ENCODE peak calls at places on chromosome 12, in ten cellular contexts. G, V, T, I, L, A, Z, U, B and X are unnamed samples.

GRCh38 chr12:59182191-59182590 is 261.9 kb upstream of the LRIG3 start:
- DNase-seq in G (peak; percentile 25), V (no peak), T (no peak), I (no peak), L (no peak), A (no peak), Z (no peak), U (no peak), B (no peak), X (no peak)

GRCh38 chr12:27779837-27780611 is at the start of the genes KLHL42 and MANSC4:
- DNase-seq in G (peak; percentile 43), V (peak; percentile 21), T (peak; percentile 71), I (peak; percentile 72), L (peak; percentile 69), A (peak; percentile 67), Z (peak; percentile 86), U (peak; percentile 22), B (peak; percentile 44), X (peak; percentile 63)

GRCh38 chr12:117155278-117156060 is 34.8 kb downstream of the FBXO21 start:
- DNase-seq in G (peak; percentile 63), V (no peak), T (peak; percentile 63), I (peak; percentile 6), L (peak; percentile 26), A (no peak), Z (peak; percentile 64), U (peak; percentile 30), B (peak; percentile 50), X (peak; percentile 38)

GRCh38 chr12:64781374-64782029 is 22.3 kb upstream of the GNS start:
- DNase-seq in G (no peak), V (no peak), T (no peak), I (no peak), L (no peak), A (no peak), Z (no peak), U (no peak), B (no peak), X (no peak)

GRCh38 chr12:106498056-106498455 is 84.7 kb upstream of the RFX4 start:
- DNase-seq in G (no peak), V (no peak), T (no peak), I (no peak), L (no peak), A (no peak), Z (peak; percentile 46), U (no peak), B (no peak), X (no peak)

GRCh38 chr12:7144414-7145120 is 14.4 kb downstream of the CLSTN3 start:
- DNase-seq in G (no peak), V (no peak), T (peak; percentile 52), I (peak; percentile 49), L (no peak), A (no peak), Z (no peak), U (no peak), B (no peak), X (no peak)

GRCh38 chr12:34400423-34400881 is 378.2 kb downstream of the ALG10 start:
- DNase-seq in G (no peak), V (no peak), T (no peak), I (no peak), L (no peak), A (no peak), Z (peak; percentile 7), U (no peak), B (no peak), X (no peak)

GRCh38 chr12:14605401-14605989 is 37.8 kb upstream of the PLBD1 start:
- DNase-seq in G (no peak), V (no peak), T (peak; percentile 59), I (no peak), L (no peak), A (no peak), Z (no peak), U (no peak), B (no peak), X (no peak)

GRCh38 chr12:104682790-104683279 is 226.1 kb downstream of the CHST11 start:
- DNase-seq in G (peak; percentile 81), V (peak; percentile 79), T (no peak), I (no peak), L (no peak), A (no peak), Z (no peak), U (peak; percentile 44), B (peak; percentile 46), X (no peak)

GRCh38 chr12:54378791-54379400 is 5.6 kb downstream of the ZNF385A start:
- DNase-seq in G (no peak), V (no peak), T (peak; percentile 61), I (no peak), L (peak; percentile 63), A (no peak), Z (peak; percentile 87), U (no peak), B (no peak), X (peak; percentile 71)

GRCh38 chr12:125518074-125518473 is 452.8 kb downstream of the AACS start:
- DNase-seq in G (no peak), V (no peak), T (peak; percentile 8), I (no peak), L (no peak), A (no peak), Z (no peak), U (no peak), B (no peak), X (peak; percentile 22)

GRCh38 chr12:92987846-92988621 is 58.9 kb upstream of the EEA1 start:
- DNase-seq in G (peak; percentile 39), V (no peak), T (no peak), I (no peak), L (no peak), A (no peak), Z (peak; percentile 40), U (no peak), B (no peak), X (no peak)

GRCh38 chr12:62817556-62818271 is 117.2 kb downstream of the PPM1H start:
- DNase-seq in G (no peak), V (no peak), T (no peak), I (peak; percentile 13), L (peak; percentile 38), A (no peak), Z (no peak), U (no peak), B (no peak), X (no peak)

GRCh38 chr12:124759841-124760508 is 103.7 kb downstream of the SCARB1 start:
- DNase-seq in G (no peak), V (no peak), T (no peak), I (peak; percentile 75), L (no peak), A (no peak), Z (peak; percentile 73), U (no peak), B (no peak), X (no peak)

GRCh38 chr12:8123124-8123888 is at the start of gene CLEC4A:
- DNase-seq in G (no peak), V (peak; percentile 39), T (no peak), I (no peak), L (no peak), A (no peak), Z (no peak), U (no peak), B (no peak), X (no peak)

GRCh38 chr12:52391618-52392002 is 6.2 kb upstream of the KRT84 start:
- DNase-seq in G (no peak), V (no peak), T (no peak), I (peak; percentile 21), L (peak; percentile 77), A (no peak), Z (peak; percentile 89), U (no peak), B (no peak), X (no peak)

GRCh38 chr12:94074216-94074969 is 74.0 kb upstream of the PLXNC1 start:
- DNase-seq in G (no peak), V (no peak), T (no peak), I (peak; percentile 15), L (peak; percentile 46), A (no peak), Z (peak; percentile 58), U (no peak), B (no peak), X (no peak)

GRCh38 chr12:128727999-128728398 is 95.8 kb downstream of the SLC15A4 start:
- DNase-seq in G (no peak), V (no peak), T (peak; percentile 49), I (no peak), L (no peak), A (no peak), Z (no peak), U (no peak), B (no peak), X (no peak)

GRCh38 chr12:117134059-117134458 is 34.8 kb upstream of the TESC start:
- DNase-seq in G (peak; percentile 44), V (peak; percentile 44), T (no peak), I (peak; percentile 44), L (no peak), A (peak; percentile 32), Z (no peak), U (peak; percentile 3), B (no peak), X (no peak)